ENCODE peak calls at places on chromosome 16, in five cellular contexts. W, P, S, M and C are unnamed samples. For H3K27me3 and H3K4me1, the result is how much of the 10 kb centered on the place peaks cover.

GRCh38 chr16:11325404-11326083 is 19.7 kb upstream of the RMI2 start:
- DNase-seq in W (no peak), S (no peak), P (no peak), M (no peak), C (no peak)

GRCh38 chr16:27611340-27611739 is 61.4 kb downstream of the KATNIP start:
- DNase-seq in M (no peak), S (no peak), W (no peak), P (no peak), C (no peak)

GRCh38 chr16:11632455-11632921 is 35.8 kb upstream of the SNN start:
- DNase-seq in P (peak), W (peak), S (peak), M (peak), C (no peak)

GRCh38 chr16:2178321-2179106 is 17.9 kb downstream of the CASKIN1 start:
- DNase-seq in S (no peak), W (peak), P (no peak), M (no peak), C (no peak)

GRCh38 chr16:31754998-31755615 is 118.5 kb upstream of the ZNF267 start:
- DNase-seq in M (no peak), S (no peak), W (no peak), P (no peak), C (no peak)

GRCh38 chr16:10941127-10941933 is 938 bp downstream of the DEXI start:
- DNase-seq in P (no peak), M (no peak), S (no peak), W (no peak), C (no peak)

GRCh38 chr16:29014561-29015029 is 29.7 kb downstream of the LAT start:
- DNase-seq in W (no peak), P (no peak), M (no peak), S (no peak), C (no peak)

GRCh38 chr16:11633113-11633512 is 35.1 kb upstream of the SNN start:
- DNase-seq in S (no peak), M (no peak), P (no peak), W (no peak), C (no peak)

GRCh38 chr16:50573279-50573678 is 25.1 kb downstream of the NKD1 start:
- DNase-seq in P (no peak), S (no peak), M (no peak), W (no peak), C (no peak)

GRCh38 chr16:2856061-2856670 is 1.8 kb downstream of the PRSS22 start:
- DNase-seq in P (peak), M (no peak), W (no peak), S (peak), C (no peak)

GRCh38 chr16:63467513-63467912 is 1431.3 kb upstream of the CDH8 start:
- DNase-seq in M (no peak), P (no peak), W (peak), S (no peak), C (no peak)

GRCh38 chr16:85735225-85735722 is 15.6 kb downstream of the C16orf74 start:
- DNase-seq in P (no peak), S (no peak), M (no peak), W (no peak), C (no peak)

GRCh38 chr16:47780213-47780612 is 319.1 kb downstream of the PHKB start:
- DNase-seq in S (no peak), P (no peak), W (no peak), M (no peak), C (no peak)

GRCh38 chr16:4111748-4112696 is 4.2 kb downstream of the ADCY9 start:
- DNase-seq in W (no peak), S (no peak), P (no peak), M (no peak), C (no peak)

GRCh38 chr16:50644730-50645129 is 36.4 kb downstream of the SNX20 start:
- DNase-seq in P (peak), W (peak), S (no peak), M (no peak), C (no peak)

GRCh38 chr16:20137194-20137593 is 63.5 kb upstream of the GPR139 start:
- DNase-seq in P (no peak), M (no peak), W (no peak), S (no peak), C (no peak)

GRCh38 chr16:4206680-4207079 is 35.2 kb downstream of the SRL start:
- DNase-seq in S (no peak), W (no peak), M (no peak), P (no peak), C (no peak)

GRCh38 chr16:27718767-27719445 is 169.0 kb downstream of the KATNIP start:
- DNase-seq in P (no peak), W (no peak), S (no peak), M (no peak), C (peak)

GRCh38 chr16:15398618-15399316 is 3.2 kb downstream of the MPV17L start:
- DNase-seq in S (peak), M (no peak), P (no peak), W (no peak), C (no peak)

GRCh38 chr16:87581867-87582220 is 20.5 kb upstream of the JPH3 start:
- DNase-seq in M (peak), W (peak), P (peak), S (peak), C (no peak)

GRCh38 chr16:75379911-75380847 is 53.1 kb downstream of the CFDP1 start:
- DNase-seq in M (no peak), S (no peak), W (no peak), P (no peak), C (no peak)

GRCh38 chr16:57137566-57138273 is 45.3 kb downstream of the CPNE2 start:
- DNase-seq in P (no peak), S (no peak), M (peak), W (no peak), C (no peak)

GRCh38 chr16:57137043-57137442 is 44.7 kb downstream of the CPNE2 start:
- DNase-seq in P (no peak), W (no peak), S (no peak), M (no peak), C (peak)

GRCh38 chr16:57140866-57141668 is 44.8 kb downstream of the PSME3IP1 start:
- DNase-seq in P (peak), M (peak), S (no peak), W (no peak), C (peak)

GRCh38 chr16:57134982-57135381 is 42.6 kb downstream of the CPNE2 start:
- DNase-seq in P (no peak), S (no peak), W (no peak), M (no peak), C (no peak)

DNA sequence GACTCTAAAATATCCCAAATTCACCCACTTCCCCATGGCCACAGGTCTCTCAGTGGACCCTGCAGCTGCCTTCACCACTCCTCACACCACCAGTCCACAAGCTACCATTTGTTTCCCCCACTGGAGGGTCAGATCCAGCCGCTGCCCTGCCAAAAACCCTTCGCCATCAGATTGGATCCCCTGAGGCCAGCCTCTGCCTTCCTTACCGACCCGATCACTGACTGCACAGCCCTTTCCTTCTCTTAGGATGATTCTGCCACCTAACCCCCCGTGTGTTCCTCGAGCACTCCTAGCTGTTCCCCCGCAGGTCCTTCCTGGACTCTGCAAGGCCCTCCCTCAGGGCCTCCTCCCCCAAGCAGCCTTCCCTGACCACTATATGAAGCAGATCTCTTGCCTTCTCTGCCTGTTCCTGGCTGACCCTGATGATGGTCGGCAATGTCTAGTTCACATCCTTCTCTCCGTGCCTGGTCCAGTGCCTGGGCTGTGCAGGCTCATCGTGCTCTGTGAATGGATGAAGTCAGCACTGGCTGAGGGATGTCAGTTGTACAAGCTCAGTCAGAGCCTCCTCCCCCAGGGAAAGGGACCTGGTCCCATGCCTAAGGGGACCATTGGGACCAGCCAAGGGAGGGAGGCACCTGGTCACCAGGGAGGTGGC is 46.0 kb downstream of the CPNE2 start:
- DNase-seq in P (peak), M (peak), S (no peak), W (no peak), C (no peak)
- H3K27ac ChIP-seq in P (no peak), M (no peak), S (no peak), W (no peak), C (no peak)

DNA sequence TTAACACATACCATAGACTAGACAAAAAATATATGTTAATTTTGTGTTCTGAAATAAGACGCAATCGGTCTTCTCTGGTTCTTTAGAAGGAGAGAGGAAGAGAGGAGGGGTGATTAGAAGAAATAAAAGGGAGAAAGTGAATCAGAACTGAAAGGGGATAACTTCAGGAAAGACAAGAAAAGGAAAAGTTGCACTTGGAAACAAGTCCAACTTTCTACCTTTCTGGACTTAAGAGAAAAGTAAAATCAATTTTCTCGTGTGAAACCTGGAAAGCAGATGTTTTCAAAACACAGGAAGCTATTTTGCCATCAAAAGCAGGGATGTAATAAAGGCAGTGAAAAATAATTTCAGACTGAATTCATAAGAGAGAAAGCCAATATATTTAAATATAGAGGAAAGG is 11.9 kb upstream of the ZFHX3 start:
- DNase-seq in S (no peak), W (no peak), M (no peak), P (no peak), C (no peak)
- H3K27me3 ChIP-seq in S (under half), W (half or more), M (under half), P (under half), C (under half)

GRCh38 chr16:67468731-67469130 is 12.2 kb downstream of the ATP6V0D1 start:
- DNase-seq in W (no peak), M (no peak), S (no peak), P (no peak), C (no peak)
- H3K4me1 ChIP-seq in W (under half), M (under half), S (under half), P (under half), C (under half)

GRCh38 chr16:12675852-12676251 is 127.8 kb downstream of the CPPED1 start:
- DNase-seq in P (no peak), M (no peak), W (peak), S (no peak), C (no peak)
- H3K27ac ChIP-seq in P (no peak), M (no peak), W (no peak), S (no peak), C (no peak)

GRCh38 chr16:1174477-1175357 is 21.8 kb downstream of the CACNA1H start:
- DNase-seq in M (no peak), P (no peak), W (no peak), S (no peak), C (no peak)
- H3K27me3 ChIP-seq in M (under half), P (under half), W (under half), S (under half), C (under half)

GRCh38 chr16:53059672-53060071 is 4.9 kb downstream of the CHD9 start:
- DNase-seq in S (no peak), M (no peak), P (no peak), W (no peak), C (no peak)

GRCh38 chr16:53056528-53056881 is 1.7 kb downstream of the CHD9 start:
- DNase-seq in S (no peak), M (no peak), W (peak), P (no peak), C (peak)

GRCh38 chr16:53057658-53058057 is 2.9 kb downstream of the CHD9 start:
- DNase-seq in P (no peak), M (no peak), W (no peak), S (no peak), C (no peak)

GRCh38 chr16:53058882-53059281 is 4.1 kb downstream of the CHD9 start:
- DNase-seq in W (no peak), M (no peak), P (no peak), S (no peak), C (no peak)

GRCh38 chr16:53058441-53058840 is 3.6 kb downstream of the CHD9 start:
- DNase-seq in P (no peak), S (no peak), W (no peak), M (no peak), C (no peak)
- H3K4me1 ChIP-seq in P (under half), S (under half), W (under half), M (under half), C (half or more)

GRCh38 chr16:56420613-56421012 is 4.7 kb downstream of the AMFR start:
- DNase-seq in M (no peak), P (no peak), S (no peak), W (no peak), C (no peak)

GRCh38 chr16:56422896-56423441 is 2.4 kb downstream of the AMFR start:
- DNase-seq in S (no peak), M (no peak), W (no peak), P (no peak), C (no peak)

GRCh38 chr16:56421976-56422669 is 3.2 kb downstream of the AMFR start:
- DNase-seq in P (no peak), M (no peak), W (no peak), S (no peak), C (no peak)

GRCh38 chr16:56419740-56420548 is 5.4 kb downstream of the AMFR start:
- DNase-seq in S (no peak), W (no peak), P (no peak), M (no peak), C (no peak)

GRCh38 chr16:56421313-56421712 is 4.0 kb downstream of the AMFR start:
- DNase-seq in W (no peak), P (no peak), S (no peak), M (no peak), C (no peak)
- H3K27ac ChIP-seq in W (no peak), P (no peak), S (no peak), M (no peak), C (no peak)